ENCODE peak calls at places on chromosome 17, in seven cellular contexts. R is mucosa of gallbladder; Z is thoracic aorta; L is GM12865; D is stimulated activated CD8-positive, alpha-beta memory T cell treated with anti-CD3 and anti-CD28 coated beads, Interleukin-2, amount 100 ng/mL, for 1 hour; W is cardiac fibroblast; J is kidney glomerular epithelial cell. S is an unnamed sample.

GRCh38 chr17:50531428-50532025 is 1.0 kb upstream of the EPN3 start:
- DNase-seq in R (no peak), Z (no peak), L (no peak), D (no peak), W (no peak), J (no peak), S (no peak)

GRCh38 chr17:81517339-81518112 is 4.9 kb upstream of the ACTG1 start:
- DNase-seq in R (no peak), Z (no peak), L (peak), D (no peak), W (no peak), J (no peak), S (no peak)

GRCh38 chr17:43822566-43823190 is 10.3 kb downstream of the MPP3 start:
- DNase-seq in R (no peak), Z (no peak), L (no peak), D (no peak), W (peak), J (no peak), S (no peak)

GRCh38 chr17:28738680-28739384 is 5.0 kb upstream of the TRAF4 start:
- DNase-seq in R (no peak), Z (no peak), L (peak), D (no peak), W (no peak), J (no peak), S (no peak)

GRCh38 chr17:82228842-82229685 is at the start of gene SLC16A3:
- DNase-seq in R (no peak), Z (no peak), L (peak), D (peak), W (peak), J (peak), S (no peak)

GRCh38 chr17:17849863-17850373 is 13.1 kb upstream of the SREBF1 start:
- DNase-seq in R (peak), Z (no peak), L (peak), D (no peak), W (peak), J (peak), S (no peak)

GRCh38 chr17:964881-965280 is 14.7 kb downstream of the NXN start:
- DNase-seq in R (no peak), Z (no peak), L (no peak), D (no peak), W (no peak), J (no peak), S (no peak)

GRCh38 chr17:6346387-6346786 is 88.5 kb downstream of the AIPL1 start:
- DNase-seq in R (no peak), Z (no peak), L (no peak), D (no peak), W (no peak), J (no peak), S (no peak)

GRCh38 chr17:7419833-7420610 is at the start of gene SPEM1:
- DNase-seq in R (no peak), Z (no peak), L (no peak), D (no peak), W (no peak), J (no peak), S (no peak)

GRCh38 chr17:5793157-5793556 is 208.8 kb upstream of the NLRP1 start:
- DNase-seq in R (no peak), Z (no peak), L (no peak), D (no peak), W (no peak), J (no peak), S (no peak)

GRCh38 chr17:13393841-13394710 is 207.7 kb downstream of the HS3ST3A1 start:
- DNase-seq in R (no peak), Z (no peak), L (no peak), D (no peak), W (peak), J (peak), S (no peak)

GRCh38 chr17:39209317-39210092 is 9.4 kb downstream of the RPL19 start:
- DNase-seq in R (peak), Z (peak), L (no peak), D (peak), W (peak), J (no peak), S (peak)

GRCh38 chr17:38512473-38513058 is 84.3 kb downstream of the ARHGAP23 start:
- DNase-seq in R (no peak), Z (no peak), L (no peak), D (no peak), W (no peak), J (no peak), S (no peak)

S was measured in lower leg skin.